ENCODE peak calls at places on chromosomes 2 and 18, in nine cellular contexts. V is ovary, O is coronary artery, M is heart right ventricle, B is psoas muscle, C is pancreas, A is cardiac muscle cell, X is omental fat pad, H is fibroblast of lung. F is an unnamed sample.

GRCh38 chr18:7079231-7079630 is 38.4 kb downstream of the LAMA1 start:
- DNase-seq in H (no peak), O (no peak), X (no peak), C (no peak), B (no peak), A (no peak), V (no peak), M (no peak), F (no peak)

GRCh38 chr2:236092714-236093113 is 75.5 kb downstream of the GBX2 start:
- DNase-seq in M (no peak), X (no peak), V (no peak), A (no peak), B (no peak), H (no peak), C (no peak), O (no peak), F (no peak)

GRCh38 chr2:74267068-74267467 is 68.7 kb downstream of the MTHFD2 start:
- DNase-seq in O (no peak), X (no peak), V (no peak), H (no peak), C (peak), B (no peak), A (peak), M (no peak), F (peak)

GRCh38 chr2:62874881-62875383 is 169.4 kb downstream of the EHBP1 start:
- DNase-seq in B (no peak), M (no peak), C (no peak), H (no peak), X (no peak), A (no peak), V (no peak), O (no peak), F (no peak)

GRCh38 chr18:49590608-49591007 is 28.8 kb downstream of the LIPG start:
- DNase-seq in A (no peak), X (no peak), V (no peak), B (no peak), H (no peak), O (no peak), M (no peak), C (no peak), F (no peak)

GRCh38 chr18:702957-703659 is 9.3 kb downstream of the ENOSF1 start:
- DNase-seq in H (peak), V (no peak), O (no peak), A (no peak), C (no peak), X (no peak), B (no peak), M (no peak), F (no peak)

GRCh38 chr18:6279308-6279707 is 135.4 kb downstream of the L3MBTL4 start:
- DNase-seq in B (no peak), C (no peak), A (peak), H (no peak), O (no peak), X (no peak), V (no peak), M (no peak), F (no peak)

GRCh38 chr2:103401621-103402020 is 639.8 kb downstream of the TMEM182 start:
- DNase-seq in B (no peak), X (no peak), M (peak), O (no peak), A (peak), C (no peak), H (peak), V (no peak), F (no peak)

GRCh38 chr2:229974271-229974670 is 52.0 kb downstream of the FBXO36 start:
- DNase-seq in V (no peak), M (no peak), O (no peak), X (no peak), H (peak), C (no peak), B (no peak), A (peak), F (no peak)

GRCh38 chr2:172330060-172330671 is 97.2 kb upstream of the ITGA6 start:
- DNase-seq in M (no peak), B (no peak), C (peak), X (no peak), H (no peak), V (no peak), O (no peak), A (peak), F (no peak)

DNA sequence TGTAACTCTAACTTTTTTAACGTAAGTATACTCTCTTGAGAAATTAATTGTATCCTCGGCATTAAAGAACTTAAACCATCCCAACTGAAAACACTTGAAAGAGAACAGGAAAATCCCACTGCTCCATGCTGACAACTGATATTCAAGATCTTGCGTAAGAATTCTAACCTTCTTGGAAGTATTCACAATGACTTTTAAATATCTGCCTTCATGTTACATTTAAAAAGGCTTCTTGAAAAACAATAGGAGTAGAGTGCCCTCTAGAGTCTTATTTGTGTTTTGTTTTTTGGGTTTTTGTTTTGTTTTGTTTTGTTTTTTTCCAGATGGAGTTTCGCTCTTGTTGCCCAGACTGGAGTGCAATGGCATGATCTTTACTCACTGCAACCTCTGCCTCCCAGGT is 65.4 kb upstream of the DNAJC10 start:
- DNase-seq in A (peak), H (peak), V (no peak), B (no peak), M (no peak), X (no peak), O (no peak), C (no peak), F (no peak)
- TF ChIP-seq CTCF in A (peak), H (no peak), V (no peak), B (peak), M (peak), X (no peak), O (no peak), C (peak), F (no peak)

GRCh38 chr18:21255211-21255610 is 13.2 kb downstream of the GREB1L start:
- DNase-seq in O (no peak), X (no peak), M (no peak), C (no peak), B (no peak), V (no peak), H (no peak), A (no peak), F (no peak)
- TF ChIP-seq CTCF in O (no peak), X (no peak), M (no peak), C (no peak), B (no peak), V (no peak), H (no peak), A (no peak), F (no peak)

DNA sequence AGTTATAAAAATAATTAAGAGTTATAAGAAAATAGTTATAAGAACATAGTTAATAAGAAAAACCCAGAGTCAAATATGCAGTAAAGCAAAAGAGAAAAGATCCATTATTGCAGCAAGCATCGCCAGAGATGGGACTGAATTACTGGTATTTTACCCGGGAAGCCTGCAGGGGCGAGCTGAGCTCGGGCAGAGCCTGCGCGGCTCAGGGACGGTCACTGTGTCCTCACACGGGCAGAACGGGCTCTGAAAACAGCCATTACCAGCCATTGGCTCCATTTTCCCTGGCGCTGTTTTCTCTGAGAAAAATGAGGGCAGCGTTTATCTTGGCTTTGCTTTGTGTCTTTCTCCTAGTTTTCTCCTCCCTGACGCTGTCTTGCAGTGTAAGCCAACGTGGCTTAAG is 95.3 kb upstream of the ALKAL2 start:
- DNase-seq in A (peak), V (no peak), H (no peak), M (no peak), X (no peak), C (no peak), B (no peak), O (no peak), F (no peak)
- TF ChIP-seq CTCF in A (no peak), V (no peak), H (no peak), M (no peak), X (no peak), C (no peak), B (no peak), O (no peak), F (no peak)

GRCh38 chr2:83234291-83234690 is 1224.8 kb downstream of the SUCLG1 start:
- DNase-seq in H (no peak), C (no peak), A (no peak), V (no peak), O (no peak), M (no peak), X (no peak), B (no peak), F (no peak)

GRCh38 chr2:83229443-83229842 is 1229.6 kb downstream of the SUCLG1 start:
- DNase-seq in C (no peak), B (no peak), H (no peak), X (no peak), M (no peak), A (no peak), V (no peak), O (no peak), F (no peak)

GRCh38 chr2:83238111-83238510 is 1221.0 kb downstream of the SUCLG1 start:
- DNase-seq in B (no peak), M (no peak), A (no peak), O (no peak), X (no peak), V (no peak), H (no peak), C (no peak), F (no peak)

DNA sequence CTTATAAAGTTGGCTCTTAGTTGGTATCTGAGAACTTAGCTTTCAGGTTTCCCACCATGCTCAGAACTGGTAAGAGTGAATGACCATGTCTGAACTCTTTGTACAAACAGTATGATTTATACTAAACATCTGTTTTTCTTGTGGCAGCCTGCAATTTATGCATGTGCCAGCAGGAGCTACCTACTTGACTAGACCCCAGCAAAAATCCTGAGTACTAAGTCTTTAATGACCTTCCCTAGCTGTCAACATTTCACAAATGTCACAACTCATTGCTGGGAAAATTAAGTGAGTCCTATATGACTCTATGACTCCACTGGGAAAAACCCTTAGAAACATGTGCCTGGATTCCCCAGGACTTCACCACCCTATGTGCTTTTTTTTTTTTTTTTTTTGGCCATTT is 1225.8 kb downstream of the SUCLG1 start:
- DNase-seq in V (no peak), C (no peak), B (no peak), M (no peak), A (peak), X (no peak), O (no peak), H (no peak), F (no peak)
- TF ChIP-seq CTCF in V (no peak), C (no peak), B (no peak), M (no peak), A (no peak), X (no peak), O (no peak), H (no peak), F (no peak)

DNA sequence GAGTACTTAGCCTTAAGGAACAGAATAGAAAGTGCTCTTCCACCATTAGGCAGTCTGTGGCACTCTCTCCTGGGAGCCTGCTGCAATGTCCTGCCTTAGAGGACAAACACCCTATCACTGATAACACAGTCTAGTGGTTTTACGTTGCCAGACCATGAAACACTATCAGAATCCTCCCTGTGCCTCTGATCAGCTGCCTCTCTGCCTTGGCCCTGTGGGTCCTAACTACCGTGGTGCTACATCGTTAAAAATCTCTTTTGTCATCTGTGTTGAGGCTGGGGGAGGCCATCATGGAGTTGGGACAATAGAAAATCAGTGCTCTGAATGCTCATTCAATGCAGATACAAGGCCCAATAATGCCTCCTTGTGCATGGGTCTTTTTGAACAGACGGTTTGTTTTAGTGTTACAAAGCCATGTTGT is 11.9 kb upstream of the APCDD1 start:
- DNase-seq in M (no peak), A (no peak), H (no peak), V (no peak), B (no peak), X (no peak), C (peak), O (no peak), F (no peak)
- TF ChIP-seq CTCF in M (peak), A (no peak), H (no peak), V (no peak), B (no peak), X (no peak), C (no peak), O (no peak), F (no peak)

DNA sequence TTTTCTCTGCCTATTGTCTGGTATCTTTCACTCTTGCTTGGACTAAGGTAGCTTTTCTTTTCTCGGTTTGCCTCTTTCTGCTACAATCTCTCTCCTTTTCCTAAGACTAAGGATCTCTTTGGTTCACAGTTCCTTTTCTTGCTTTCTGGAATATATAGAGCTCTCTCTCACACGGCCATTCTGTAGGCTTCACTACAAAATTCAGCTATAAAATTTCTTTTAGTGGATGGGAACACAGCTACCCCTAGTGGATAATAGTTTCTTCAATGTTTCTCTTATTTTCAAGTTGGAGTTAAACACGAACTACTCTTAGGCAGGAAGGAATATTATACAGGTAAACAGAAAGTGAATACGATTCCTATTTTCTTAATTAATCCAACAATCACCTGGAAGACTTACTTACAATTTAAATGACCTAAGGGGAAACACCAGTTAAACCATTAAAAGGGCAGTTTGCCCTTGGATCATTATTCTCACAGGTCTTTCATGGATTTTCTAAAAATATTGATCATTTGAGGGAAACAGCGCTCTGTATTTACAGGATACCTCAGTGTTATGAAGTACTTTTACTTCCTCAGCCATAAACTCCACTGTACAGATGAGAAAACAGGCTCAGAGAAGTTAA is 140.5 kb downstream of the LRP2 start:
- DNase-seq in C (no peak), H (peak), X (no peak), O (no peak), V (no peak), B (no peak), A (peak), M (no peak), F (no peak)
- TF ChIP-seq CTCF in C (no peak), H (peak), X (no peak), O (peak), V (no peak), B (no peak), A (peak), M (no peak), F (no peak)

GRCh38 chr2:144071461-144071860 is 448.5 kb downstream of the ZEB2 start:
- DNase-seq in B (no peak), C (no peak), M (no peak), A (no peak), O (no peak), H (no peak), X (no peak), V (no peak), F (no peak)
- TF ChIP-seq CTCF in B (no peak), C (no peak), M (peak), A (peak), O (no peak), H (peak), X (no peak), V (no peak), F (no peak)

GRCh38 chr2:219905640-219906039 is 278.2 kb downstream of the SLC4A3 start:
- DNase-seq in M (no peak), H (no peak), X (no peak), B (no peak), V (no peak), O (no peak), C (no peak), A (no peak), F (no peak)

GRCh38 chr2:219911541-219911940 is 284.1 kb downstream of the SLC4A3 start:
- DNase-seq in A (no peak), O (no peak), X (no peak), B (no peak), M (no peak), H (peak), C (no peak), V (no peak), F (no peak)

GRCh38 chr2:219906114-219906693 is 278.8 kb downstream of the SLC4A3 start:
- DNase-seq in X (no peak), V (no peak), O (no peak), H (no peak), C (no peak), B (no peak), M (no peak), A (no peak), F (no peak)

GRCh38 chr2:219912530-219912929 is 285.1 kb downstream of the SLC4A3 start:
- DNase-seq in O (no peak), H (peak), C (no peak), B (no peak), X (no peak), V (peak), A (peak), M (no peak), F (no peak)

GRCh38 chr2:219908538-219908937 is 281.1 kb downstream of the SLC4A3 start:
- DNase-seq in A (no peak), X (no peak), H (no peak), C (no peak), V (no peak), O (no peak), M (no peak), B (no peak), F (no peak)
- TF ChIP-seq CTCF in A (no peak), X (no peak), H (no peak), C (no peak), V (no peak), O (no peak), M (no peak), B (no peak), F (no peak)

GRCh38 chr2:101190753-101191516 is 39.8 kb upstream of the TBC1D8 start:
- DNase-seq in B (no peak), X (no peak), M (peak), O (no peak), V (no peak), H (no peak), C (no peak), A (peak), F (no peak)

GRCh38 chr2:101185656-101186055 is 34.5 kb upstream of the TBC1D8 start:
- DNase-seq in B (no peak), X (no peak), V (no peak), H (no peak), C (no peak), M (no peak), A (no peak), O (no peak), F (no peak)

GRCh38 chr2:101185085-101185484 is 33.9 kb upstream of the TBC1D8 start:
- DNase-seq in M (no peak), A (no peak), B (no peak), O (no peak), X (no peak), V (no peak), H (no peak), C (no peak), F (no peak)

GRCh38 chr2:101187131-101187530 is 35.9 kb upstream of the TBC1D8 start:
- DNase-seq in B (no peak), M (no peak), V (no peak), A (no peak), C (no peak), H (no peak), O (no peak), X (no peak), F (no peak)

GRCh38 chr2:101188683-101189405 is 37.7 kb upstream of the TBC1D8 start:
- DNase-seq in H (peak), O (no peak), M (no peak), A (peak), B (no peak), V (no peak), X (no peak), C (peak), F (no peak)
- TF ChIP-seq CTCF in H (peak), O (no peak), M (peak), A (peak), B (peak), V (no peak), X (no peak), C (peak), F (no peak)

GRCh38 chr18:23503038-23503966 is at the start of gene RMC1:
- DNase-seq in M (peak), O (peak), H (peak), V (peak), C (peak), A (peak), X (peak), B (peak), F (peak)
- TF ChIP-seq CTCF in M (peak), O (no peak), H (no peak), V (no peak), C (no peak), A (no peak), X (no peak), B (no peak), F (no peak)

F was measured in GM13976.